ENCODE peak calls at places on chromosomes 4 and X, in four cellular contexts. One of them, this sample, is unnamed.
A peak's percentile ranks its signal among the peaks of the same experiment; 100 is the strongest.

GRCh38 chrX:39519213-39519544 is 578.6 kb downstream of the BCOR start:
- DNase-seq in SIG-M5: no peak
- DNase-seq in hypothalamus: no peak
- DNase-seq in iPS-NIHi11: no peak
- DNase-seq in this sample: peak; percentile 78

GRCh38 chrX:115592997-115593734 is 32.2 kb downstream of the PLS3 start:
- DNase-seq in hypothalamus: no peak
- DNase-seq in SIG-M5: no peak
- DNase-seq in iPS-NIHi11: no peak
- DNase-seq in this sample: peak; percentile 6

GRCh38 chrX:23993012-23993633 is 33.9 kb downstream of the KLHL15 start:
- DNase-seq in iPS-NIHi11: no peak
- DNase-seq in SIG-M5: no peak
- DNase-seq in hypothalamus: no peak
- DNase-seq in this sample: no peak

GRCh38 chrX:40423299-40423698 is 157.5 kb upstream of the ATP6AP2 start:
- DNase-seq in iPS-NIHi11: no peak
- DNase-seq in hypothalamus: no peak
- DNase-seq in SIG-M5: no peak
- DNase-seq in this sample: peak; percentile 70

GRCh38 chr4:155819066-155819465 is 47.0 kb downstream of the ASIC5 start:
- DNase-seq in iPS-NIHi11: no peak
- DNase-seq in hypothalamus: no peak
- DNase-seq in SIG-M5: no peak
- DNase-seq in this sample: no peak

GRCh38 chrX:1500701-1501624 is 36.0 kb downstream of the P2RY8 start:
- DNase-seq in SIG-M5: no peak
- DNase-seq in iPS-NIHi11: no peak
- DNase-seq in hypothalamus: no peak
- DNase-seq in this sample: no peak

GRCh38 chrX:65941775-65942174 is 98.1 kb downstream of the VSIG4 start:
- DNase-seq in iPS-NIHi11: no peak
- DNase-seq in hypothalamus: no peak
- DNase-seq in SIG-M5: no peak
- DNase-seq in this sample: no peak

GRCh38 chrX:126064901-126065541 is 101.1 kb downstream of the DCAF12L2 start:
- DNase-seq in hypothalamus: no peak
- DNase-seq in SIG-M5: no peak
- DNase-seq in iPS-NIHi11: no peak
- DNase-seq in this sample: no peak

GRCh38 chr4:1471443-1472147 is 65.4 kb upstream of the NKX1-1 start:
- DNase-seq in iPS-NIHi11: peak; percentile 55
- DNase-seq in hypothalamus: no peak
- DNase-seq in SIG-M5: no peak
- DNase-seq in this sample: peak; percentile 2

GRCh38 chr4:86970447-86971354 is 35.9 kb downstream of the AFF1 start:
- DNase-seq in iPS-NIHi11: no peak
- DNase-seq in hypothalamus: no peak
- DNase-seq in SIG-M5: no peak
- DNase-seq in this sample: peak; percentile 38

GRCh38 chr4:82798168-82799005 is at the start of gene SCD5:
- DNase-seq in hypothalamus: peak; percentile 55
- DNase-seq in SIG-M5: no peak
- DNase-seq in iPS-NIHi11: peak; percentile 87
- DNase-seq in this sample: peak; percentile 90

GRCh38 chr4:34200535-34200934 is 2043.8 kb downstream of the ARAP2 start:
- DNase-seq in iPS-NIHi11: no peak
- DNase-seq in SIG-M5: no peak
- DNase-seq in hypothalamus: no peak
- DNase-seq in this sample: no peak

GRCh38 chr4:88533937-88534750 is 10.6 kb upstream of the PYURF start:
- DNase-seq in SIG-M5: no peak
- DNase-seq in hypothalamus: no peak
- DNase-seq in iPS-NIHi11: no peak
- DNase-seq in this sample: peak; percentile 2

GRCh38 chrX:82816572-82816971 is 691.5 kb upstream of the POU3F4 start:
- DNase-seq in SIG-M5: no peak
- DNase-seq in iPS-NIHi11: no peak
- DNase-seq in hypothalamus: no peak
- DNase-seq in this sample: no peak

GRCh38 chr4:112518675-112519074 is 2.7 kb upstream of the NEUROG2 start:
- DNase-seq in hypothalamus: no peak
- DNase-seq in SIG-M5: no peak
- DNase-seq in iPS-NIHi11: no peak
- DNase-seq in this sample: no peak

GRCh38 chrX:111100191-111100590 is 4.2 kb downstream of the PAK3 start:
- DNase-seq in hypothalamus: no peak
- DNase-seq in iPS-NIHi11: peak; percentile 77
- DNase-seq in SIG-M5: no peak
- DNase-seq in this sample: peak; percentile 71

GRCh38 chr4:176726803-176727202 is 65.9 kb downstream of the VEGFC start:
- DNase-seq in hypothalamus: no peak
- DNase-seq in SIG-M5: no peak
- DNase-seq in iPS-NIHi11: no peak
- DNase-seq in this sample: no peak

GRCh38 chr4:3898098-3898497 is 131.9 kb downstream of the ADRA2C start:
- DNase-seq in iPS-NIHi11: no peak
- DNase-seq in hypothalamus: no peak
- DNase-seq in SIG-M5: no peak
- DNase-seq in this sample: no peak

GRCh38 chrX:43813898-43814297 is 68.4 kb downstream of the MAOB start:
- DNase-seq in hypothalamus: no peak
- DNase-seq in SIG-M5: no peak
- DNase-seq in iPS-NIHi11: peak; percentile 14
- DNase-seq in this sample: peak; percentile 4

GRCh38 chr4:56320293-56320692 is 67.0 kb downstream of the AASDH start:
- DNase-seq in SIG-M5: no peak
- DNase-seq in iPS-NIHi11: no peak
- DNase-seq in hypothalamus: no peak
- DNase-seq in this sample: no peak

This sample was measured in NCI-H69.